ENCODE peak calls at places on chromosomes 11 and 22, in eight cellular contexts. N, I, T, J, E, U, X and O are unnamed samples.

GRCh38 chr22:25076281-25076680 is 123.4 kb upstream of the CRYBB3 start:
- DNase-seq in N (no peak), I (no peak), T (no peak), J (no peak), E (no peak), U (no peak), X (no peak), O (no peak)

GRCh38 chr11:26144309-26144690 is 187.6 kb upstream of the ANO3 start:
- DNase-seq in N (no peak), I (no peak), T (no peak), J (no peak), E (no peak), U (no peak), X (no peak), O (no peak)

GRCh38 chr11:64263021-64263946 is 12.0 kb downstream of the PLCB3 start:
- DNase-seq in N (no peak), I (no peak), T (no peak), J (no peak), E (no peak), U (no peak), X (no peak), O (no peak)

GRCh38 chr11:16896716-16897115 is 117.5 kb downstream of the PLEKHA7 start:
- DNase-seq in N (no peak), I (no peak), T (no peak), J (no peak), E (no peak), U (no peak), X (no peak), O (no peak)

GRCh38 chr11:118791961-118792578 is 1.1 kb upstream of the DDX6 start:
- DNase-seq in N (no peak), I (peak; percentile 45), T (peak; percentile 7), J (no peak), E (peak; percentile 57), U (peak; percentile 37), X (peak; percentile 80), O (peak; percentile 76)

GRCh38 chr22:42277232-42277753 is 6.8 kb upstream of the TCF20 start:
- DNase-seq in N (no peak), I (no peak), T (no peak), J (no peak), E (peak; percentile 3), U (no peak), X (no peak), O (peak; percentile 7)

GRCh38 chr11:119470316-119471266 is 47.6 kb upstream of the THY1 start:
- DNase-seq in N (no peak), I (no peak), T (no peak), J (no peak), E (no peak), U (no peak), X (no peak), O (no peak)

GRCh38 chr11:35274909-35275807 is 136.2 kb downstream of the CD44 start:
- DNase-seq in N (no peak), I (peak; percentile 57), T (peak; percentile 27), J (peak; percentile 3), E (no peak), U (peak; percentile 89), X (peak; percentile 79), O (peak; percentile 70)

GRCh38 chr11:130181295-130182272 is 22.0 kb downstream of the ST14 start:
- DNase-seq in N (no peak), I (peak; percentile 84), T (peak; percentile 27), J (peak; percentile 99), E (no peak), U (peak; percentile 56), X (no peak), O (no peak)

GRCh38 chr11:114705280-114706024 is 27.1 kb downstream of the NXPE2 start:
- DNase-seq in N (peak; percentile 17), I (peak; percentile 35), T (no peak), J (no peak), E (no peak), U (no peak), X (no peak), O (peak; percentile 75)

GRCh38 chr11:77821349-77821851 is 456 bp downstream of the AAMDC start:
- DNase-seq in N (no peak), I (peak; percentile 27), T (peak; percentile 18), J (peak; percentile 20), E (peak; percentile 40), U (no peak), X (no peak), O (peak; percentile 71)

GRCh38 chr11:14884667-14885273 is 7.3 kb downstream of the CYP2R1 start:
- DNase-seq in N (no peak), I (no peak), T (no peak), J (no peak), E (no peak), U (no peak), X (no peak), O (no peak)

GRCh38 chr11:2103666-2104523 is 35.3 kb downstream of the IGF2 start:
- DNase-seq in N (no peak), I (no peak), T (no peak), J (no peak), E (no peak), U (no peak), X (no peak), O (peak; percentile 55)

GRCh38 chr22:49582671-49583070 is 245.0 kb downstream of the BRD1 start:
- DNase-seq in N (no peak), I (peak; percentile 1), T (no peak), J (no peak), E (no peak), U (no peak), X (no peak), O (no peak)

GRCh38 chr22:49583341-49583740 is 244.3 kb downstream of the BRD1 start:
- DNase-seq in N (no peak), I (peak; percentile 2), T (no peak), J (no peak), E (no peak), U (no peak), X (no peak), O (no peak)

GRCh38 chr22:49583886-49584505 is 243.7 kb downstream of the BRD1 start:
- DNase-seq in N (no peak), I (peak; percentile 2), T (no peak), J (no peak), E (no peak), U (no peak), X (no peak), O (no peak)

GRCh38 chr22:49580024-49580423 is 247.6 kb downstream of the BRD1 start:
- DNase-seq in N (no peak), I (no peak), T (no peak), J (no peak), E (no peak), U (no peak), X (no peak), O (no peak)

DNA sequence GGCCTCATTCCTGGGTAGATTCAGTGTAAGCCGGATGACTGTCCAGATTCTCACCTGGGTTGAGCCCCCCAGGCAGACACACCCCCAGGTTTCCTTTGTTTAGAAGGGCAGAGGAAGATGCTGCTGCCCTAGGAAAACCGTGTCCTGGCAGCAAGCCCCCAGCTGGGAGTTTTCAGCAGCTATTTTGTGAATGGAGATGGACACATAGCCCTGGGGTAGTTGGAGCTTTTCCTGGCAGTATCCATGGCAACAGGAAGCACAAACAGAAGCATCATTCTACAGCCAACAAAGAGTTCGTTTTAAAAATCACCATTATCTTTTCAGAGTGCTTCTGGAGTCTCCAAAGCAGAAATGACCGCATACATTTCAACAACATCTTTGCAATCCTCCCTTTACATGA is 245.5 kb downstream of the BRD1 start:
- DNase-seq in N (no peak), I (peak; percentile 4), T (no peak), J (no peak), E (no peak), U (no peak), X (no peak), O (no peak)
- TF ChIP-seq EP300 in N (no peak), I (no peak), T (no peak), J (no peak), E (no peak), U (no peak), X (no peak), O (no peak)

GRCh38 chr11:65438257-65439151 is 15.9 kb downstream of the NEAT1 start:
- DNase-seq in N (no peak), I (no peak), T (no peak), J (no peak), E (no peak), U (no peak), X (no peak), O (peak; percentile 29)

GRCh38 chr11:65437436-65438227 is 15.0 kb downstream of the NEAT1 start:
- DNase-seq in N (peak; percentile 12), I (peak; percentile 10), T (no peak), J (no peak), E (peak; percentile 12), U (peak; percentile 26), X (no peak), O (peak; percentile 66)

GRCh38 chr11:65442952-65443351 is 20.4 kb downstream of the NEAT1 start:
- DNase-seq in N (peak; percentile 8), I (no peak), T (no peak), J (no peak), E (no peak), U (no peak), X (no peak), O (no peak)

GRCh38 chr11:65439331-65440181 is 17.0 kb downstream of the NEAT1 start:
- DNase-seq in N (no peak), I (no peak), T (no peak), J (no peak), E (peak; percentile 7), U (peak; percentile 24), X (no peak), O (peak; percentile 62)

GRCh38 chr11:65440831-65441499 is 18.4 kb downstream of the NEAT1 start:
- DNase-seq in N (peak; percentile 9), I (no peak), T (no peak), J (no peak), E (no peak), U (no peak), X (peak; percentile 55), O (peak; percentile 66)
- H3K27ac ChIP-seq in N (peak overlapping the region; percentile 74), I (peak overlapping the region; percentile 45), T (peak overlapping the region; percentile 23), J (no peak overlapping the region), E (no peak overlapping the region), U (peak overlapping the region; percentile 72), X (peak overlapping the region; percentile 2), O (peak overlapping the region; percentile 99)

DNA sequence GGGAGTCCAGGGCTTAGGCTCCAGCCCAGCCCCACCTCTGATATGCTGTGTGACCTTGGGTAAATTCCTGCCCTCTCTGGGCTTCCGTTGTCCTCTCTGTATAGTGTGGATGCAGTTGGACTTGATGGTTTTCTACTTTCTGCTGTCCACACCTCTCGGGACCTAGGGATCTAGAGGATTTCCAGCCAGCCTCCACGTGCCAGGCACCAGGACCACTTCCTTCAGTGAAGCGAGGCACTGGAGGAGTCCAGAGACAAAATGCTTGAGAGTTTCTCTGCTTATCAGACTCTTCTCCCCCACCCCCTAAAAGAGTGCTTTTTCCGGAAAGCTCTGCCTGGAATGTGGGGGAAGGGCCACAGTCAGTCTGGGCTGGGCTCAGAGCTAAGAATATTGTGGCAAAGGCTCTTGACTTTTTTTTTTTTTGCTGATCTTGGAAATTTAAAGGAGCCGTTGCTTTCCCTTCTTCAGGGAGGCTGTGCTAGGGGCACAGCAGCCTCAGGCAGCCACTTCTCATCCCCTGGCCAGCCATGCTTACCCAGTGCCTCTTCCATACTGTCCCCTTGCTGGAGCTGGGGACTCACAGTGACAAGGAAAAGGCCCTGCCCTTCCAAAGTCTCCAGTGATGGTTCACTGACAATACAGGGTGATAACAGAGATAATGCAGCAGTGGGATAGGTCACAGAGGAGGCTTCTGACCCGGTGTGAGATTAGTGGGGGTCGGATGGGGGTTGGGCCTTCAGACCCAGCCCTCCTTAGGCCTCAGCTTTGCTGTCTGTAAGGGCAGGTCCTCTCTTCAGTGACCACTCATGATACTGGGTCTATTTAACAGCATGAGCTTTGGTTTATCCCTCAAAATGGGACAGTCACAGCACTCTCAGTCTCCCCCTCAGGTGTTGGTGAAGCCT is 2.9 kb upstream of the SERPINH1 start:
- DNase-seq in N (no peak), I (no peak), T (no peak), J (no peak), E (peak; percentile 79), U (no peak), X (no peak), O (no peak)
- TF ChIP-seq EP300 in N (peak; percentile 60), I (no peak), T (no peak), J (no peak), E (peak; percentile 39), U (no peak), X (no peak), O (no peak)

GRCh38 chr11:67405688-67406339 is 1.9 kb downstream of the TBC1D10C start:
- DNase-seq in N (no peak), I (no peak), T (no peak), J (no peak), E (no peak), U (no peak), X (no peak), O (no peak)
- H3K27ac ChIP-seq in N (peak overlapping the region; percentile 77), I (no peak overlapping the region), T (no peak overlapping the region), J (no peak overlapping the region), E (no peak overlapping the region), U (no peak overlapping the region), X (no peak overlapping the region), O (no peak overlapping the region)